ENCODE peak calls at places on chromosome 4, in nine cellular contexts. K is right cardiac atrium; C is NCI-H1105; R is endothelial cell; I is fibroblast of the conjunctiva; Q is GM12864; F is mucosa of gallbladder; M is activated gamma-delta T cell treated with anti-CD3 and anti-CD28 coated beads, Interleukin-2, amount 50 U/mL, for 16 hours; J is non-pigmented ciliary epithelial cell. G is an unnamed sample.

GRCh38 chr4:77921701-77922100 is 59.1 kb downstream of the MRPL1 start:
- DNase-seq in K (no peak), C (no peak), R (no peak), I (peak; percentile 82), Q (no peak), F (no peak), M (no peak), J (peak; percentile 89), G (peak; percentile 49)

GRCh38 chr4:1049591-1049905 is 38.1 kb downstream of the FGFRL1 start:
- DNase-seq in K (no peak), C (no peak), R (no peak), I (no peak), Q (no peak), F (no peak), M (no peak), J (no peak), G (no peak)

GRCh38 chr4:140635606-140636005 is 66.8 kb upstream of the UCP1 start:
- DNase-seq in K (peak; percentile 16), C (no peak), R (no peak), I (no peak), Q (no peak), F (peak; percentile 78), M (no peak), J (peak; percentile 10), G (no peak)

GRCh38 chr4:113433116-113433515 is 328.4 kb downstream of the CAMK2D start:
- DNase-seq in K (no peak), C (no peak), R (no peak), I (no peak), Q (no peak), F (no peak), M (no peak), J (no peak), G (no peak)

GRCh38 chr4:165625281-165625680 is 246.5 kb downstream of the CPE start:
- DNase-seq in K (no peak), C (no peak), R (no peak), I (no peak), Q (no peak), F (no peak), M (no peak), J (no peak), G (no peak)

GRCh38 chr4:1472148-1472797 is 66.0 kb upstream of the NKX1-1 start:
- DNase-seq in K (no peak), C (no peak), R (no peak), I (no peak), Q (no peak), F (no peak), M (no peak), J (no peak), G (no peak)

GRCh38 chr4:98720871-98721480 is 62.6 kb upstream of the TSPAN5 start:
- DNase-seq in K (no peak), C (no peak), R (no peak), I (no peak), Q (no peak), F (no peak), M (no peak), J (no peak), G (peak; percentile 40)

GRCh38 chr4:26144526-26145167 is 176.2 kb upstream of the RBPJ start:
- DNase-seq in K (no peak), C (no peak), R (no peak), I (no peak), Q (no peak), F (no peak), M (no peak), J (peak; percentile 34), G (no peak)

GRCh38 chr4:54282837-54283236 is 53.7 kb downstream of the PDGFRA start:
- DNase-seq in K (no peak), C (no peak), R (no peak), I (no peak), Q (no peak), F (no peak), M (no peak), J (no peak), G (no peak)

GRCh38 chr4:145248971-145249370 is 68.6 kb upstream of the OTUD4 start:
- DNase-seq in K (no peak), C (no peak), R (no peak), I (no peak), Q (no peak), F (no peak), M (no peak), J (no peak), G (no peak)

GRCh38 chr4:138107023-138107422 is 135.1 kb downstream of the SLC7A11 start:
- DNase-seq in K (no peak), C (no peak), R (no peak), I (no peak), Q (no peak), F (no peak), M (no peak), J (no peak), G (no peak)

GRCh38 chr4:67333663-67334062 is 211.6 kb downstream of the CENPC start:
- DNase-seq in K (no peak), C (no peak), R (no peak), I (no peak), Q (no peak), F (no peak), M (no peak), J (no peak), G (no peak)

GRCh38 chr4:183773790-183774189 is 114.7 kb downstream of the TRAPPC11 start:
- DNase-seq in K (no peak), C (no peak), R (no peak), I (no peak), Q (no peak), F (no peak), M (no peak), J (no peak), G (no peak)

GRCh38 chr4:134202557-134202956 is 968 bp upstream of the PABPC4L start:
- DNase-seq in K (no peak), C (peak; percentile 51), R (no peak), I (no peak), Q (no peak), F (no peak), M (no peak), J (no peak), G (peak; percentile 24)

GRCh38 chr4:13704020-13704419 is 76.5 kb upstream of the BOD1L1 start:
- DNase-seq in K (no peak), C (no peak), R (no peak), I (no peak), Q (no peak), F (peak; percentile 44), M (no peak), J (no peak), G (no peak)

GRCh38 chr4:95361696-95361965 is 187.1 kb downstream of the UNC5C start:
- DNase-seq in K (no peak), C (no peak), R (no peak), I (no peak), Q (no peak), F (no peak), M (no peak), J (no peak), G (no peak)

GRCh38 chr4:13599159-13599558 is 28.4 kb downstream of the BOD1L1 start:
- DNase-seq in K (no peak), C (no peak), R (no peak), I (no peak), Q (no peak), F (no peak), M (no peak), J (no peak), G (no peak)

GRCh38 chr4:185651137-185651677 is 115.9 kb upstream of the PDLIM3 start:
- DNase-seq in K (no peak), C (no peak), R (no peak), I (no peak), Q (no peak), F (no peak), M (no peak), J (no peak), G (no peak)

GRCh38 chr4:139144161-139144859 is 32.7 kb downstream of the ELF2 start:
- DNase-seq in K (peak; percentile 40), C (no peak), R (no peak), I (peak; percentile 9), Q (no peak), F (peak; percentile 22), M (no peak), J (peak; percentile 47), G (peak; percentile 26)

GRCh38 chr4:122384245-122384644 is 5.4 kb downstream of the ADAD1 start:
- DNase-seq in K (no peak), C (no peak), R (no peak), I (no peak), Q (no peak), F (no peak), M (no peak), J (no peak), G (no peak)

GRCh38 chr4:73998040-73999011 is at the start of gene CXCL5:
- DNase-seq in K (peak; percentile 37), C (no peak), R (peak; percentile 48), I (peak; percentile 60), Q (no peak), F (peak; percentile 22), M (no peak), J (no peak), G (no peak)

GRCh38 chr4:77481856-77482255 is 123.8 kb upstream of the CXCL13 start:
- DNase-seq in K (no peak), C (no peak), R (no peak), I (no peak), Q (no peak), F (no peak), M (no peak), J (no peak), G (peak; percentile 24)

GRCh38 chr4:143381171-143382118 is 44.8 kb downstream of the GAB1 start:
- DNase-seq in K (peak; percentile 87), C (no peak), R (no peak), I (no peak), Q (no peak), F (peak; percentile 81), M (no peak), J (peak; percentile 63), G (peak; percentile 46)

GRCh38 chr4:46445689-46446339 is 55.9 kb upstream of the GABRA2 start:
- DNase-seq in K (no peak), C (no peak), R (no peak), I (no peak), Q (no peak), F (no peak), M (no peak), J (no peak), G (no peak)

GRCh38 chr4:125283702-125284279 is 31.0 kb upstream of the FAT4 start:
- DNase-seq in K (no peak), C (no peak), R (no peak), I (peak; percentile 40), Q (no peak), F (no peak), M (no peak), J (no peak), G (no peak)

GRCh38 chr4:140113653-140114052 is 40.3 kb downstream of the MAML3 start:
- DNase-seq in K (no peak), C (no peak), R (no peak), I (no peak), Q (no peak), F (no peak), M (no peak), J (no peak), G (no peak)

GRCh38 chr4:73978886-73979285 is 2.9 kb downstream of the PF4 start:
- DNase-seq in K (no peak), C (no peak), R (no peak), I (peak; percentile 49), Q (no peak), F (no peak), M (no peak), J (peak; percentile 77), G (peak; percentile 34)

GRCh38 chr4:150381671-150382427 is 200.1 kb upstream of the MAB21L2 start:
- DNase-seq in K (no peak), C (no peak), R (no peak), I (peak; percentile 9), Q (no peak), F (no peak), M (no peak), J (no peak), G (no peak)

GRCh38 chr4:174828845-174829701 is at the start of gene GLRA3:
- DNase-seq in K (peak; percentile 13), C (peak; percentile 93), R (peak; percentile 78), I (peak; percentile 0), Q (peak; percentile 2), F (peak; percentile 64), M (no peak), J (peak; percentile 5), G (no peak)

GRCh38 chr4:22416403-22416802 is 99.5 kb downstream of the ADGRA3 start:
- DNase-seq in K (no peak), C (no peak), R (no peak), I (no peak), Q (no peak), F (no peak), M (no peak), J (peak; percentile 18), G (no peak)